ENCODE peak calls at places on chromosomes 11 and 22, in seven cellular contexts. One of them, this sample, is unnamed.

GRCh38 chr11:46388619-46389449 is 2.7 kb downstream of the CHRM4 start:
- DNase-seq in cardiac muscle cell: peak
- DNase-seq in upper lobe of right lung: no peak
- DNase-seq in epithelial cell of esophagus: no peak
- DNase-seq in PC-3: no peak
- DNase-seq in tibial artery: peak
- DNase-seq in right lobe of liver: no peak
- DNase-seq in this sample: no peak

GRCh38 chr11:17734418-17734911 is at the start of gene KCNC1:
- DNase-seq in cardiac muscle cell: peak
- DNase-seq in upper lobe of right lung: peak
- DNase-seq in epithelial cell of esophagus: peak
- DNase-seq in PC-3: no peak
- DNase-seq in tibial artery: peak
- DNase-seq in right lobe of liver: no peak
- DNase-seq in this sample: peak

GRCh38 chr11:103274025-103274424 is 164.8 kb downstream of the DYNC2H1 start:
- DNase-seq in cardiac muscle cell: no peak
- DNase-seq in upper lobe of right lung: no peak
- DNase-seq in epithelial cell of esophagus: peak
- DNase-seq in PC-3: peak
- DNase-seq in tibial artery: no peak
- DNase-seq in right lobe of liver: no peak
- DNase-seq in this sample: no peak

GRCh38 chr11:116412118-116412889 is 360.5 kb downstream of the BUD13 start:
- DNase-seq in cardiac muscle cell: no peak
- DNase-seq in upper lobe of right lung: no peak
- DNase-seq in epithelial cell of esophagus: no peak
- DNase-seq in PC-3: peak
- DNase-seq in tibial artery: no peak
- DNase-seq in right lobe of liver: peak
- DNase-seq in this sample: no peak

GRCh38 chr11:70158201-70158600 is 44.9 kb upstream of the FADD start:
- DNase-seq in cardiac muscle cell: peak
- DNase-seq in upper lobe of right lung: no peak
- DNase-seq in epithelial cell of esophagus: no peak
- DNase-seq in PC-3: peak
- DNase-seq in tibial artery: no peak
- DNase-seq in right lobe of liver: no peak
- DNase-seq in this sample: no peak

GRCh38 chr22:29813563-29813962 is 24.5 kb downstream of the ASCC2 start:
- DNase-seq in cardiac muscle cell: no peak
- DNase-seq in upper lobe of right lung: no peak
- DNase-seq in epithelial cell of esophagus: no peak
- DNase-seq in PC-3: peak
- DNase-seq in tibial artery: no peak
- DNase-seq in right lobe of liver: no peak
- DNase-seq in this sample: no peak

GRCh38 chr22:28155808-28156207 is 236.8 kb upstream of the PITPNB start:
- DNase-seq in cardiac muscle cell: peak
- DNase-seq in upper lobe of right lung: no peak
- DNase-seq in epithelial cell of esophagus: no peak
- DNase-seq in PC-3: no peak
- DNase-seq in tibial artery: no peak
- DNase-seq in right lobe of liver: no peak
- DNase-seq in this sample: no peak

GRCh38 chr11:118621071-118621815 is 13.8 kb downstream of the PHLDB1 start:
- DNase-seq in cardiac muscle cell: peak
- DNase-seq in upper lobe of right lung: peak
- DNase-seq in epithelial cell of esophagus: peak
- DNase-seq in PC-3: peak
- DNase-seq in tibial artery: peak
- DNase-seq in right lobe of liver: no peak
- DNase-seq in this sample: peak

GRCh38 chr11:11827272-11827671 is 14.5 kb upstream of the USP47 start:
- DNase-seq in cardiac muscle cell: no peak
- DNase-seq in upper lobe of right lung: no peak
- DNase-seq in epithelial cell of esophagus: no peak
- DNase-seq in PC-3: no peak
- DNase-seq in tibial artery: no peak
- DNase-seq in right lobe of liver: no peak
- DNase-seq in this sample: no peak

GRCh38 chr11:92259861-92260260 is 35.2 kb downstream of the FAT3 start:
- DNase-seq in cardiac muscle cell: no peak
- DNase-seq in upper lobe of right lung: no peak
- DNase-seq in epithelial cell of esophagus: no peak
- DNase-seq in PC-3: no peak
- DNase-seq in tibial artery: no peak
- DNase-seq in right lobe of liver: no peak
- DNase-seq in this sample: no peak

GRCh38 chr22:46593211-46593676 is 26.9 kb upstream of the GRAMD4 start:
- DNase-seq in cardiac muscle cell: no peak
- DNase-seq in upper lobe of right lung: peak
- DNase-seq in epithelial cell of esophagus: no peak
- DNase-seq in PC-3: no peak
- DNase-seq in tibial artery: peak
- DNase-seq in right lobe of liver: peak
- DNase-seq in this sample: peak

GRCh38 chr22:46589871-46590271 is 30.3 kb upstream of the GRAMD4 start:
- DNase-seq in cardiac muscle cell: no peak
- DNase-seq in upper lobe of right lung: peak
- DNase-seq in epithelial cell of esophagus: no peak
- DNase-seq in PC-3: no peak
- DNase-seq in tibial artery: no peak
- DNase-seq in right lobe of liver: no peak
- DNase-seq in this sample: no peak

GRCh38 chr22:46592390-46592872 is 27.8 kb upstream of the GRAMD4 start:
- DNase-seq in cardiac muscle cell: peak
- DNase-seq in upper lobe of right lung: no peak
- DNase-seq in epithelial cell of esophagus: no peak
- DNase-seq in PC-3: peak
- DNase-seq in tibial artery: peak
- DNase-seq in right lobe of liver: peak
- DNase-seq in this sample: peak

GRCh38 chr22:46590334-46590733 is 29.9 kb upstream of the GRAMD4 start:
- DNase-seq in cardiac muscle cell: no peak
- DNase-seq in upper lobe of right lung: peak
- DNase-seq in epithelial cell of esophagus: no peak
- DNase-seq in PC-3: no peak
- DNase-seq in tibial artery: no peak
- DNase-seq in right lobe of liver: no peak
- DNase-seq in this sample: no peak

GRCh38 chr22:46591890-46592289 is 28.3 kb upstream of the GRAMD4 start:
- DNase-seq in cardiac muscle cell: no peak
- DNase-seq in upper lobe of right lung: no peak
- DNase-seq in epithelial cell of esophagus: no peak
- DNase-seq in PC-3: no peak
- DNase-seq in tibial artery: no peak
- DNase-seq in right lobe of liver: no peak
- DNase-seq in this sample: no peak
- H3K4me3 ChIP-seq in cardiac muscle cell: no peak
- H3K4me3 ChIP-seq in upper lobe of right lung: no peak
- H3K4me3 ChIP-seq in epithelial cell of esophagus: no peak
- H3K4me3 ChIP-seq in PC-3: no peak
- H3K4me3 ChIP-seq in tibial artery: no peak
- H3K4me3 ChIP-seq in right lobe of liver: no peak
- H3K4me3 ChIP-seq in this sample: no peak

DNA sequence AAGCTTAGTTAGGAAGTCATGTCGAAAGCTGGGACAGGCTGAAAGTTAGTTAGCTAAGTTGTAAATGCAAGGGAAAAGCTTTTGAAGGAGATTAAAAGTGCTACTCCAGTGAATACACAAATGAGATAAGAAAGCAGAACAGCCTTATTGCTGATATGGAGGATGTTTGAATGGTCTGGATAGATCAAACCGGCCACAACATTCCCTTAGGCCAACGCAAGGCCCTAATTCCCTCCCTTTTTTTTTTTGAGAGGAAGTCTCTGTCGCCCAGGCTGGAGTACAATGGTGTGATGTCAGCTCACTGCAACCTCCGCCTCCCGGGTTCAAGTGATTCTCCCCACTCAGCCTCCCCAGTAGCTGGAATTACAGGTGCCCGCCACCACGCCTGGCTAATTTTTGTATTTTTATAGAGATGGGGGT is 23.3 kb upstream of the WEE1 start:
- DNase-seq in cardiac muscle cell: no peak
- DNase-seq in upper lobe of right lung: no peak
- DNase-seq in epithelial cell of esophagus: no peak
- DNase-seq in PC-3: no peak
- DNase-seq in tibial artery: no peak
- DNase-seq in right lobe of liver: no peak
- DNase-seq in this sample: no peak
- H3K4me3 ChIP-seq in cardiac muscle cell: no peak
- H3K4me3 ChIP-seq in upper lobe of right lung: no peak
- H3K4me3 ChIP-seq in epithelial cell of esophagus: no peak
- H3K4me3 ChIP-seq in PC-3: no peak
- H3K4me3 ChIP-seq in tibial artery: no peak
- H3K4me3 ChIP-seq in right lobe of liver: no peak
- H3K4me3 ChIP-seq in this sample: no peak

GRCh38 chr22:33000342-33001280 is 57.6 kb downstream of the SYN3 start:
- DNase-seq in cardiac muscle cell: peak
- DNase-seq in upper lobe of right lung: peak
- DNase-seq in epithelial cell of esophagus: peak
- DNase-seq in PC-3: peak
- DNase-seq in tibial artery: no peak
- DNase-seq in right lobe of liver: peak
- DNase-seq in this sample: peak
- H3K4me3 ChIP-seq in cardiac muscle cell: no peak
- H3K4me3 ChIP-seq in upper lobe of right lung: no peak
- H3K4me3 ChIP-seq in epithelial cell of esophagus: no peak
- H3K4me3 ChIP-seq in PC-3: no peak
- H3K4me3 ChIP-seq in tibial artery: no peak
- H3K4me3 ChIP-seq in right lobe of liver: no peak
- H3K4me3 ChIP-seq in this sample: no peak

GRCh38 chr22:42872821-42873220 is 15.7 kb upstream of the ARFGAP3 start:
- DNase-seq in cardiac muscle cell: peak
- DNase-seq in upper lobe of right lung: no peak
- DNase-seq in epithelial cell of esophagus: no peak
- DNase-seq in PC-3: no peak
- DNase-seq in tibial artery: no peak
- DNase-seq in right lobe of liver: no peak
- DNase-seq in this sample: no peak
- H3K4me3 ChIP-seq in cardiac muscle cell: no peak
- H3K4me3 ChIP-seq in upper lobe of right lung: no peak
- H3K4me3 ChIP-seq in epithelial cell of esophagus: no peak
- H3K4me3 ChIP-seq in PC-3: no peak
- H3K4me3 ChIP-seq in tibial artery: no peak
- H3K4me3 ChIP-seq in right lobe of liver: no peak
- H3K4me3 ChIP-seq in this sample: no peak

GRCh38 chr11:7609015-7609414 is 64.3 kb downstream of the CYB5R2 start:
- DNase-seq in cardiac muscle cell: peak
- DNase-seq in upper lobe of right lung: no peak
- DNase-seq in epithelial cell of esophagus: peak
- DNase-seq in PC-3: no peak
- DNase-seq in tibial artery: no peak
- DNase-seq in right lobe of liver: no peak
- DNase-seq in this sample: no peak

GRCh38 chr11:7610393-7610792 is 62.9 kb downstream of the CYB5R2 start:
- DNase-seq in cardiac muscle cell: no peak
- DNase-seq in upper lobe of right lung: no peak
- DNase-seq in epithelial cell of esophagus: no peak
- DNase-seq in PC-3: no peak
- DNase-seq in tibial artery: no peak
- DNase-seq in right lobe of liver: no peak
- DNase-seq in this sample: no peak

GRCh38 chr11:7612056-7612660 is 61.1 kb downstream of the CYB5R2 start:
- DNase-seq in cardiac muscle cell: no peak
- DNase-seq in upper lobe of right lung: no peak
- DNase-seq in epithelial cell of esophagus: no peak
- DNase-seq in PC-3: no peak
- DNase-seq in tibial artery: no peak
- DNase-seq in right lobe of liver: no peak
- DNase-seq in this sample: no peak

GRCh38 chr11:7611411-7611810 is 61.9 kb downstream of the CYB5R2 start:
- DNase-seq in cardiac muscle cell: no peak
- DNase-seq in upper lobe of right lung: no peak
- DNase-seq in epithelial cell of esophagus: peak
- DNase-seq in PC-3: peak
- DNase-seq in tibial artery: no peak
- DNase-seq in right lobe of liver: no peak
- DNase-seq in this sample: no peak

GRCh38 chr11:7609521-7609920 is 63.8 kb downstream of the CYB5R2 start:
- DNase-seq in cardiac muscle cell: no peak
- DNase-seq in upper lobe of right lung: no peak
- DNase-seq in epithelial cell of esophagus: no peak
- DNase-seq in PC-3: no peak
- DNase-seq in tibial artery: no peak
- DNase-seq in right lobe of liver: no peak
- DNase-seq in this sample: no peak
- H3K4me3 ChIP-seq in cardiac muscle cell: no peak
- H3K4me3 ChIP-seq in upper lobe of right lung: no peak
- H3K4me3 ChIP-seq in epithelial cell of esophagus: no peak
- H3K4me3 ChIP-seq in PC-3: no peak
- H3K4me3 ChIP-seq in tibial artery: no peak
- H3K4me3 ChIP-seq in right lobe of liver: no peak
- H3K4me3 ChIP-seq in this sample: no peak

GRCh38 chr11:67302571-67303131 is 679 bp upstream of the SSH3 start:
- DNase-seq in cardiac muscle cell: peak
- DNase-seq in upper lobe of right lung: peak
- DNase-seq in epithelial cell of esophagus: peak
- DNase-seq in PC-3: peak
- DNase-seq in tibial artery: peak
- DNase-seq in right lobe of liver: peak
- DNase-seq in this sample: peak

GRCh38 chr11:67303989-67304411 is 670 bp downstream of the SSH3 start:
- DNase-seq in cardiac muscle cell: peak
- DNase-seq in upper lobe of right lung: peak
- DNase-seq in epithelial cell of esophagus: no peak
- DNase-seq in PC-3: peak
- DNase-seq in tibial artery: peak
- DNase-seq in right lobe of liver: peak
- DNase-seq in this sample: peak

GRCh38 chr11:67303132-67303988 is at the start of gene SSH3:
- DNase-seq in cardiac muscle cell: peak
- DNase-seq in upper lobe of right lung: peak
- DNase-seq in epithelial cell of esophagus: peak
- DNase-seq in PC-3: peak
- DNase-seq in tibial artery: peak
- DNase-seq in right lobe of liver: peak
- DNase-seq in this sample: peak

GRCh38 chr11:67306769-67307544 is 3.6 kb downstream of the SSH3 start:
- DNase-seq in cardiac muscle cell: no peak
- DNase-seq in upper lobe of right lung: peak
- DNase-seq in epithelial cell of esophagus: no peak
- DNase-seq in PC-3: no peak
- DNase-seq in tibial artery: no peak
- DNase-seq in right lobe of liver: peak
- DNase-seq in this sample: peak

GRCh38 chr11:67304511-67305113 is 1.3 kb downstream of the SSH3 start:
- DNase-seq in cardiac muscle cell: no peak
- DNase-seq in upper lobe of right lung: peak
- DNase-seq in epithelial cell of esophagus: no peak
- DNase-seq in PC-3: no peak
- DNase-seq in tibial artery: peak
- DNase-seq in right lobe of liver: peak
- DNase-seq in this sample: peak
- H3K4me3 ChIP-seq in cardiac muscle cell: peak
- H3K4me3 ChIP-seq in upper lobe of right lung: peak
- H3K4me3 ChIP-seq in epithelial cell of esophagus: peak
- H3K4me3 ChIP-seq in PC-3: peak
- H3K4me3 ChIP-seq in tibial artery: peak
- H3K4me3 ChIP-seq in right lobe of liver: peak
- H3K4me3 ChIP-seq in this sample: peak